ENCODE peak calls at places on chromosomes 6 and 20, in four cellular contexts. Q is breast epithelium, U is uterus, H is left ventricle myocardium inferior. C is an unnamed sample.

GRCh38 chr6:143766185-143766553 is 77.0 kb upstream of the LTV1 start:
- DNase-seq in Q (no peak), U (no peak), H (no peak), C (no peak)

GRCh38 chr6:114862809-114863208 is 520.0 kb upstream of the HS3ST5 start:
- DNase-seq in Q (no peak), U (no peak), H (no peak), C (no peak)

GRCh38 chr20:43379239-43379917 is 78.3 kb upstream of the SRSF6 start:
- DNase-seq in Q (no peak), U (no peak), H (no peak), C (no peak)

GRCh38 chr6:157380458-157380778 is 572 bp upstream of the ZDHHC14 start:
- DNase-seq in Q (no peak), U (no peak), H (peak; percentile 22), C (no peak)

GRCh38 chr6:111175135-111175534 is 87.8 kb downstream of the SLC16A10 start:
- DNase-seq in Q (no peak), U (no peak), H (no peak), C (no peak)

GRCh38 chr6:42352856-42353564 is 98.7 kb downstream of the TRERF1 start:
- DNase-seq in Q (no peak), U (no peak), H (no peak), C (no peak)

GRCh38 chr6:53671111-53671510 is 5.6 kb upstream of the KLHL31 start:
- DNase-seq in Q (no peak), U (no peak), H (no peak), C (no peak)

GRCh38 chr6:163860194-163861081 is 445.9 kb downstream of the QKI start:
- DNase-seq in Q (no peak), U (no peak), H (peak; percentile 31), C (no peak)

GRCh38 chr6:148700713-148701392 is 46.0 kb upstream of the UST start:
- DNase-seq in Q (no peak), U (no peak), H (no peak), C (no peak)

GRCh38 chr6:24922854-24923253 is 12.9 kb downstream of the RIPOR2 start:
- DNase-seq in Q (no peak), U (no peak), H (no peak), C (no peak)

DNA sequence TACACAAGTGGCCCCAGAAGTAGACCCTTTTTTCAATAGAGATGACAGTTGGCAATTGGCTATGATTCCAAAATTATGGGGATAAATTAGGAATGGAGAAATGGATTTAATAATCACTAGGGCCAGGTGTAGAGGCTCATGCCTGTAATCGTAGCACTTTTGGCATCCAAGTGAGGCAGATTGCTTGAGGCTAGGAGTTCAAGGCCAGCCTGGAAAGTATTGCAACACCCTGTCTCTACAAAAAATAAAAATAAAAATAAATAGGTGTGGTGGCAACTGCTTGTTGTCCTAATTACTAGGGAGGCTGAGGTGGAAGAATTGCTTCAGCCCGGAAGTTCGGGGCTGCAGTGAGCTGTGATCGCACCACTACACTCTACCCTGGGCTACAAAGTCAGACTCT is 60.0 kb downstream of the BMP2 start:
- DNase-seq in Q (no peak), U (no peak), H (no peak), C (no peak)
- H3K4me1 ChIP-seq in Q (no peaks in the 10 kb centered on the region), U (no peaks in the 10 kb centered on the region), H (no peaks in the 10 kb centered on the region), C (no peaks in the 10 kb centered on the region)

GRCh38 chr6:96502915-96503314 is 18.7 kb upstream of the UFL1 start:
- DNase-seq in Q (no peak), U (no peak), H (no peak), C (no peak)

GRCh38 chr6:96499781-96500180 is 21.8 kb upstream of the UFL1 start:
- DNase-seq in Q (no peak), U (no peak), H (no peak), C (no peak)

GRCh38 chr6:96509281-96509680 is 12.3 kb upstream of the UFL1 start:
- DNase-seq in Q (no peak), U (no peak), H (no peak), C (no peak)

DNA sequence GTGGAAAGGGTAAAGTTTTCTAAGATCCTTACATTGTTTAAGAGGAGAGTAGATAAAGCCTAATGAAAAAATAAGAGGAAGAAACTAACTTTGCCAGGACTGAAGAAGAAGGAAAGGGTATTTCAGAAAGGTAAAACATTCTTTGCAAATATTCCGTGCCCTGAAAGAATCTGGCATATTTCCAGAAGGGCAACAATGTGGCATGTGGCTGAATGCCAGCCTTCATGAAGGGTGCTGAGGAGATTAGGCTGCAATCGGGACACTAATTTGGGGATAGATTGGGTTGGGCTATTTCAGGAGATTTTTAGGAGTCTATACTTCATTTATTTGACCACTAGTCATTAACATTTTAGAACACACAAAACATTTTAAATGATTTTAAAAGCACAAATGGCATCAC is 16.2 kb upstream of the UFL1 start:
- DNase-seq in Q (no peak), U (no peak), H (no peak), C (no peak)
- H3K4me1 ChIP-seq in Q (no peaks in the 10 kb centered on the region), U (no peaks in the 10 kb centered on the region), H (no peaks in the 10 kb centered on the region), C (no peaks in the 10 kb centered on the region)

DNA sequence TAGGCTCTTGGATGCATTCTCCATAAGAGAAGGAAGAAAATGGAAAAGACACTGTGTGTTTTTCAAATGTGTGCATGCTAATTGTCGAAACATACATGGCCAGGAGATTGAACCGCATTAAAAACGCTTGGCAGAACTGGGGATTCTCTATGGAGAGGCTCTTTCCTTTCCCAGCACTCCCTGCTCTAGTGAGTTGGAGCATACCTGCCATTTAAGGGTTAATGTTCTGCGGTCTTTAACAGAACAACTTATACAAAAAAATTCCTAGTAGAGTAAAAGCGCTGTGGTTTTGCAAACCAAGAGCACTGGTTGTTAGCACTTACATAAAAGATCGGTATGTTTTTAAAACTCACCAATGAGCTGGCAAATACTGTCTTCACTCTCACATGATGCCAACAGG is 1.6 kb downstream of the TAGAP start:
- DNase-seq in Q (no peak), U (no peak), H (no peak), C (no peak)
- H3K4me1 ChIP-seq in Q (no peaks in the 10 kb centered on the region), U (no peaks in the 10 kb centered on the region), H (peaks cover 16% of the 10 kb centered on the region), C (peaks cover 8% of the 10 kb centered on the region)

GRCh38 chr6:140183881-140184280 is 809.4 kb upstream of the CITED2 start:
- DNase-seq in Q (no peak), U (no peak), H (no peak), C (no peak)
- H3K4me1 ChIP-seq in Q (no peaks in the 10 kb centered on the region), U (no peaks in the 10 kb centered on the region), H (no peaks in the 10 kb centered on the region), C (no peaks in the 10 kb centered on the region)

GRCh38 chr6:1930356-1930755 is 315.0 kb downstream of the GMDS start:
- DNase-seq in Q (no peak), U (no peak), H (no peak), C (no peak)
- H3K4me1 ChIP-seq in Q (no peaks in the 10 kb centered on the region), U (no peaks in the 10 kb centered on the region), H (no peaks in the 10 kb centered on the region), C (no peaks in the 10 kb centered on the region)

GRCh38 chr6:87668006-87668405 is 34.0 kb downstream of the AKIRIN2 start:
- DNase-seq in Q (no peak), U (no peak), H (no peak), C (no peak)
- H3K4me1 ChIP-seq in Q (no peaks in the 10 kb centered on the region), U (no peaks in the 10 kb centered on the region), H (peaks cover 7% of the 10 kb centered on the region), C (no peaks in the 10 kb centered on the region)

GRCh38 chr20:40331249-40331648 is 357.8 kb downstream of the MAFB start:
- DNase-seq in Q (no peak), U (no peak), H (no peak), C (no peak)
- H3K4me1 ChIP-seq in Q (no peaks in the 10 kb centered on the region), U (no peaks in the 10 kb centered on the region), H (no peaks in the 10 kb centered on the region), C (no peaks in the 10 kb centered on the region)

GRCh38 chr6:133099573-133099972 is 141.6 kb upstream of the EYA4 start:
- DNase-seq in Q (no peak), U (no peak), H (no peak), C (no peak)
- H3K4me1 ChIP-seq in Q (no peaks in the 10 kb centered on the region), U (no peaks in the 10 kb centered on the region), H (peaks cover 11% of the 10 kb centered on the region), C (peaks cover 5% of the 10 kb centered on the region)